ENCODE peak calls at places on chromosomes 12 and 14, in seven cellular contexts. J is K562, Z is PC-3, P is OCI-LY7, D is mammary epithelial cell, G is PC-9, R is H9. L is an unnamed sample.

GRCh38 chr12:53327435-53328042 is 6.1 kb upstream of the AAAS start:
- DNase-seq in J (peak; percentile 56), Z (peak; percentile 40), P (peak; percentile 38), D (no peak), G (no peak), R (no peak), L (peak; percentile 42)

GRCh38 chr12:125148316-125148715 is 83.1 kb downstream of the AACS start:
- DNase-seq in J (no peak), Z (no peak), P (peak; percentile 52), D (peak; percentile 74), G (no peak), R (no peak), L (no peak)

GRCh38 chr12:12534134-12534866 is 28.4 kb downstream of the DUSP16 start:
- DNase-seq in J (no peak), Z (no peak), P (no peak), D (no peak), G (no peak), R (no peak), L (no peak)

GRCh38 chr12:47604474-47604873 is 101.4 kb downstream of the RPAP3 start:
- DNase-seq in J (no peak), Z (peak; percentile 8), P (no peak), D (peak; percentile 72), G (no peak), R (no peak), L (no peak)

GRCh38 chr14:87434680-87435079 is 558.3 kb downstream of the GALC start:
- DNase-seq in J (no peak), Z (no peak), P (no peak), D (no peak), G (no peak), R (no peak), L (no peak)

GRCh38 chr14:24246765-24247212 is 4.4 kb upstream of the TINF2 start:
- DNase-seq in J (no peak), Z (no peak), P (peak; percentile 19), D (no peak), G (no peak), R (no peak), L (no peak)

GRCh38 chr12:119695034-119695433 is 27.1 kb downstream of the PRKAB1 start:
- DNase-seq in J (peak; percentile 37), Z (peak; percentile 32), P (peak; percentile 23), D (no peak), G (no peak), R (peak; percentile 60), L (peak; percentile 32)

GRCh38 chr12:71392521-71393145 is 47.0 kb upstream of the LGR5 start:
- DNase-seq in J (peak; percentile 66), Z (peak; percentile 84), P (peak; percentile 63), D (peak; percentile 64), G (peak; percentile 5), R (peak; percentile 45), L (peak; percentile 79)

GRCh38 chr12:26271889-26272492 is 76.6 kb downstream of the SSPN start:
- DNase-seq in J (no peak), Z (peak; percentile 68), P (no peak), D (peak; percentile 99), G (peak; percentile 84), R (no peak), L (peak; percentile 92)

GRCh38 chr14:74599201-74599809 is 12.7 kb downstream of the LTBP2 start:
- DNase-seq in J (no peak), Z (no peak), P (no peak), D (no peak), G (no peak), R (no peak), L (peak; percentile 46)

GRCh38 chr14:58200480-58200841 is 512 bp downstream of the ACTR10 start:
- DNase-seq in J (no peak), Z (peak; percentile 41), P (no peak), D (no peak), G (no peak), R (no peak), L (peak; percentile 62)

GRCh38 chr14:33569844-33570716 is 380.8 kb downstream of the EGLN3 start:
- DNase-seq in J (no peak), Z (peak; percentile 73), P (no peak), D (no peak), G (no peak), R (no peak), L (peak; percentile 35)

GRCh38 chr14:50303744-50304471 is 8.1 kb downstream of the L2HGDH start:
- DNase-seq in J (no peak), Z (no peak), P (no peak), D (no peak), G (no peak), R (no peak), L (peak; percentile 66)

GRCh38 chr12:98852181-98852580 is 207.1 kb downstream of the APAF1 start:
- DNase-seq in J (no peak), Z (no peak), P (no peak), D (no peak), G (no peak), R (no peak), L (no peak)

GRCh38 chr12:546920-547845 is 87.4 kb downstream of the B4GALNT3 start:
- DNase-seq in J (peak; percentile 85), Z (peak; percentile 67), P (peak; percentile 75), D (peak; percentile 27), G (peak; percentile 64), R (peak; percentile 84), L (peak; percentile 76)

GRCh38 chr14:61388976-61389576 is 67.7 kb downstream of the PRKCH start:
- DNase-seq in J (no peak), Z (peak; percentile 63), P (no peak), D (peak; percentile 68), G (peak; percentile 55), R (no peak), L (peak; percentile 25)

GRCh38 chr14:90903101-90903500 is 86.9 kb upstream of the TTC7B start:
- DNase-seq in J (peak; percentile 43), Z (peak; percentile 75), P (peak; percentile 70), D (peak; percentile 38), G (peak; percentile 18), R (no peak), L (peak; percentile 72)

GRCh38 chr12:71639341-71639760 is 24.3 kb downstream of the ZFC3H1 start:
- DNase-seq in J (no peak), Z (peak; percentile 22), P (peak; percentile 31), D (peak; percentile 4), G (no peak), R (peak; percentile 37), L (peak; percentile 17)

GRCh38 chr12:107329569-107330324 is 236.4 kb upstream of the CRY1 start:
- DNase-seq in J (no peak), Z (peak; percentile 53), P (no peak), D (peak; percentile 73), G (no peak), R (no peak), L (peak; percentile 68)

GRCh38 chr12:28771961-28772360 is 377.1 kb upstream of the FAR2 start:
- DNase-seq in J (no peak), Z (no peak), P (no peak), D (no peak), G (no peak), R (no peak), L (no peak)

DNA sequence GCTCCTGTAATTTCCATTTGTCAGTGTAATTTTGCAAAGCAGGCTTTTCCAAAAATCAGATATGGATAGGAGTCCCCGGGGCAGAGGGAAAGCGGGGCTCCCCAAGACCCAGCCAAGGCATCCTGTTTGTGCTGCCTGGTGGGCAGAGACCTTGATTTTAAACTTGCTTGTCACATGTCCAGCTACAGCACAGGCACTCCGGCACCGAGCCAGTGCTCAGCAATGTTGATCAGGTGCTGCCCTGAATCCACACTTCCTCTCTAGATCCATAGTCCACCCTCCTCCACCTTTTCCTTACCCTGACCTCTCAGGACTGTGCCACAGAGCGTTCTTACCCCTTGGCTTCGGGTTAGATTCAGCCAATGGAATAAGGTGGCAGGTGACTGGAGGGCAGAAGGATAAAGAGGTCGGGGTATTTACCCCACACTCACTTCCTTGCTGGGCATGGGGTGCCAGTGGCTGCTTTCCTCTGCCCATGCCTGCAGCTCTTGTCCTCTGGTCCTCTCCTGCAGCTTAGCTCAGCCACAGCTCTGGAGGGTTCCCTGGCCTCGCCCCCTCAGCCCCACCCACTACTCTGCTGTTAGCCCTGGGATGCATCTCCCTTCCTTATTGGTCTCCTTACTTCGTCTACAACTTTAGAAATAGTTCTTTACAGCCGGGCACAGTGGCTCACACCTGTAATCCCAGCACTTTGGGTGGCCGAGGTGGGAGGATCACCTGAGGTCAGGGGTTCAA is 80.1 kb downstream of the IRF2BPL start:
- DNase-seq in J (no peak), Z (no peak), P (no peak), D (no peak), G (no peak), R (no peak), L (no peak)
- H3K4me2 ChIP-seq in J (no peak overlapping the region), Z (peak overlapping the region; percentile 72), P (no peak overlapping the region), D (no peak overlapping the region), G (peak overlapping the region; percentile 73), R (peak overlapping the region; percentile 51), L (no peak overlapping the region)

GRCh38 chr12:63844391-63845341 is at the start of gene SRGAP1:
- DNase-seq in J (peak; percentile 18), Z (peak; percentile 51), P (no peak), D (peak; percentile 67), G (peak; percentile 58), R (peak; percentile 53), L (peak; percentile 83)
- H3K79me2 ChIP-seq in J (no peaks in the 10 kb centered on the region), Z (peaks cover 57% of the 10 kb centered on the region), P (no peaks in the 10 kb centered on the region), D (peaks cover 54% of the 10 kb centered on the region), G (peaks cover 55% of the 10 kb centered on the region), R (peaks cover 5% of the 10 kb centered on the region), L (peaks cover 55% of the 10 kb centered on the region)

GRCh38 chr14:29176876-29177275 is 410.3 kb downstream of the FOXG1 start:
- DNase-seq in J (no peak), Z (no peak), P (no peak), D (no peak), G (no peak), R (no peak), L (no peak)
- H3K9me3 ChIP-seq in J (no peaks in the 10 kb centered on the region), Z (no peaks in the 10 kb centered on the region), P (peaks cover 4% of the 10 kb centered on the region), D (peaks cover 30% of the 10 kb centered on the region), G (no peaks in the 10 kb centered on the region), R (no peaks in the 10 kb centered on the region), L (no peaks in the 10 kb centered on the region)

GRCh38 chr12:130792926-130793849 is 45.9 kb downstream of the STX2 start:
- DNase-seq in J (no peak), Z (no peak), P (no peak), D (no peak), G (no peak), R (no peak), L (no peak)

GRCh38 chr12:130799051-130799450 is 40.0 kb downstream of the STX2 start:
- DNase-seq in J (no peak), Z (peak; percentile 86), P (no peak), D (no peak), G (no peak), R (no peak), L (no peak)

GRCh38 chr12:130800312-130800711 is 38.7 kb downstream of the STX2 start:
- DNase-seq in J (no peak), Z (no peak), P (no peak), D (no peak), G (no peak), R (no peak), L (no peak)

GRCh38 chr12:130795906-130796305 is 43.1 kb downstream of the STX2 start:
- DNase-seq in J (no peak), Z (no peak), P (no peak), D (no peak), G (no peak), R (no peak), L (no peak)

DNA sequence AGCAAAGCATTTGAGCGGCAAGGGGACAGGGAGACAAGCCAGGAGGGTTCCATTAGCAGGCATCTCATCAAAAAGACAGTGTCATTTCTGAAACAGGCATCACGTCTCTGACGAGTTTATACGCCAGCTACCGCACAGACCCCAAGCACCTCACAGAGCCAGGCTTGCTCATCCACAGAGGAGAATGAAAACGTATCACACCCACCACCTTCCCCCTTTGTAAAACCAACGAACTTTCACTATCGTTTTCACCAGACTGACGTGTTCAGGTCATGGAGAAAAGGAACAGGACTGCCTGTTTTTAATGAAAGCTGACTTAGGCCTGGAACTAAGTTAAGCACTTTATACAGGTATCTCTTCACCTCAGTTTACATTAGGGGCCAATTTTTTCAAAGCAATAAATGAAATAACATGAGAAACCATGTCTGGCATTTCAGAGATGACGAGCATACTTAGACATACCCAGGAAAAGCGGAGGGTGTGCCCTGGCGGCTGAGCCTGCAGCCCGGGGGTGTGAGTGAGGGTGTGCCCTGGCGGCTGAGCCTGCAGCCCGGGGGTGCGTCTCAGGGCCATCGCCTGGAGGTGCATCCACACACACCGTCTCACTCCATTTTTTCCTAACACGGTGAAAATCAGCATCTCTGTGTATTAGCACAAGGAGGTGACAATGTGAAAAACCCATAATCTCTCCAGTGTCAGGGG is 41.9 kb downstream of the STX2 start:
- DNase-seq in J (no peak), Z (no peak), P (no peak), D (no peak), G (no peak), R (no peak), L (no peak)
- H3K4me2 ChIP-seq in J (no peak overlapping the region), Z (no peak overlapping the region), P (no peak overlapping the region), D (no peak overlapping the region), G (no peak overlapping the region), R (no peak overlapping the region), L (no peak overlapping the region)

L was measured in GM23248.